ENCODE peak calls at places on chromosomes 1 and 21, in six cellular contexts. D is CD8-positive, alpha-beta memory T cell; Z is HS-5; X is MCF 10A; L is endothelial cell; S is astrocyte of the hippocampus. R is an unnamed sample.

GRCh38 chr1:19809044-19809750 is 5.9 kb downstream of the RNF186 start:
- DNase-seq in S (no peak), D (no peak), X (no peak), Z (no peak), L (no peak), R (no peak)

GRCh38 chr21:44948426-44949120 is 8.7 kb downstream of the SLX9 start:
- DNase-seq in X (no peak), L (no peak), Z (no peak), S (no peak), D (no peak), R (peak)

GRCh38 chr1:89657886-89658285 is 25.0 kb downstream of the LRRC8C start:
- DNase-seq in S (peak), D (peak), L (no peak), X (no peak), Z (no peak), R (no peak)

GRCh38 chr1:57411262-57411661 is 12.6 kb downstream of the DAB1 start:
- DNase-seq in S (peak), L (no peak), Z (peak), D (no peak), X (peak), R (no peak)

GRCh38 chr1:150320667-150320978 is 710 bp upstream of the PRPF3 start:
- DNase-seq in L (no peak), X (no peak), Z (no peak), S (no peak), D (no peak), R (no peak)

GRCh38 chr1:225834417-225835329 is 24.7 kb downstream of the EPHX1 start:
- DNase-seq in S (peak), L (no peak), Z (no peak), D (no peak), X (peak), R (no peak)

GRCh38 chr1:163472267-163472666 is 150.5 kb downstream of the NUF2 start:
- DNase-seq in D (no peak), L (no peak), X (no peak), S (no peak), Z (no peak), R (peak)

GRCh38 chr1:182428043-182428442 is 21.9 kb upstream of the RGSL1 start:
- DNase-seq in S (no peak), X (no peak), D (no peak), Z (no peak), L (no peak), R (no peak)

GRCh38 chr1:153260473-153260979 is 1.0 kb downstream of the LORICRIN start:
- DNase-seq in D (peak), S (peak), Z (no peak), L (no peak), X (no peak), R (no peak)

GRCh38 chr1:168234846-168235547 is 9.2 kb downstream of the SFT2D2 start:
- DNase-seq in Z (no peak), S (peak), D (no peak), X (peak), L (peak), R (peak)

GRCh38 chr1:18926315-18927081 is 24.1 kb upstream of the ALDH4A1 start:
- DNase-seq in Z (peak), X (peak), D (peak), S (peak), L (peak), R (no peak)

GRCh38 chr1:16155537-16156410 is at the start of gene EPHA2:
- DNase-seq in Z (peak), D (no peak), X (peak), S (peak), L (peak), R (peak)

GRCh38 chr1:86542626-86543025 is 4.3 kb upstream of the CLCA4 start:
- DNase-seq in D (no peak), Z (peak), L (no peak), S (peak), X (peak), R (no peak)

GRCh38 chr1:1106510-1107221 is 9.2 kb downstream of the C1orf159 start:
- DNase-seq in Z (no peak), X (no peak), S (no peak), D (no peak), L (no peak), R (no peak)